ENCODE peak calls at places on chromosomes 2 and 18, in four cellular contexts. One of them, this sample, is unnamed. For H3K4me1, the result is how much of the 10 kb centered on the place peaks cover.

GRCh38 chr2:208366215-208367132 is 40.1 kb upstream of the PTH2R start:
- DNase-seq in body of pancreas: no peak
- DNase-seq in spleen: no peak
- DNase-seq in transverse colon: no peak
- DNase-seq in this sample: no peak

GRCh38 chr2:143056548-143056947 is 72.7 kb upstream of the ARHGAP15 start:
- DNase-seq in body of pancreas: no peak
- DNase-seq in spleen: no peak
- DNase-seq in transverse colon: no peak
- DNase-seq in this sample: no peak

GRCh38 chr2:36911012-36911411 is 55.3 kb downstream of the STRN start:
- DNase-seq in body of pancreas: no peak
- DNase-seq in spleen: no peak
- DNase-seq in transverse colon: no peak
- DNase-seq in this sample: no peak

GRCh38 chr18:69559604-69560003 is 158.9 kb downstream of the DOK6 start:
- DNase-seq in body of pancreas: no peak
- DNase-seq in spleen: no peak
- DNase-seq in transverse colon: no peak
- DNase-seq in this sample: no peak

GRCh38 chr18:44792456-44793080 is 111.9 kb downstream of the SETBP1 start:
- DNase-seq in body of pancreas: no peak
- DNase-seq in spleen: no peak
- DNase-seq in transverse colon: no peak
- DNase-seq in this sample: no peak

GRCh38 chr2:145220496-145220895 is 700.6 kb upstream of the ZEB2 start:
- DNase-seq in body of pancreas: no peak
- DNase-seq in spleen: no peak
- DNase-seq in transverse colon: no peak
- DNase-seq in this sample: no peak

GRCh38 chr2:26414291-26414690 is 12.6 kb downstream of the DRC1 start:
- DNase-seq in body of pancreas: no peak
- DNase-seq in spleen: no peak
- DNase-seq in transverse colon: no peak
- DNase-seq in this sample: no peak

GRCh38 chr18:3207565-3207964 is 12.2 kb downstream of the MYOM1 start:
- DNase-seq in body of pancreas: no peak
- DNase-seq in spleen: no peak
- DNase-seq in transverse colon: no peak
- DNase-seq in this sample: no peak

GRCh38 chr2:64675860-64676259 is 22.1 kb upstream of the SERTAD2 start:
- DNase-seq in body of pancreas: no peak
- DNase-seq in spleen: no peak
- DNase-seq in transverse colon: no peak
- DNase-seq in this sample: no peak

GRCh38 chr2:30139131-30139870 is 7.5 kb upstream of the YPEL5 start:
- DNase-seq in body of pancreas: no peak
- DNase-seq in spleen: no peak
- DNase-seq in transverse colon: peak
- DNase-seq in this sample: no peak

GRCh38 chr18:4636957-4637356 is 181.8 kb upstream of the DLGAP1 start:
- DNase-seq in body of pancreas: no peak
- DNase-seq in spleen: no peak
- DNase-seq in transverse colon: no peak
- DNase-seq in this sample: no peak

GRCh38 chr2:31987454-31987853 is 23.4 kb downstream of the MEMO1 start:
- DNase-seq in body of pancreas: no peak
- DNase-seq in spleen: no peak
- DNase-seq in transverse colon: no peak
- DNase-seq in this sample: no peak

GRCh38 chr2:142673836-142674235 is 203.6 kb upstream of the KYNU start:
- DNase-seq in body of pancreas: no peak
- DNase-seq in spleen: no peak
- DNase-seq in transverse colon: no peak
- DNase-seq in this sample: no peak

GRCh38 chr2:28492276-28492675 is 3.6 kb upstream of the PLB1 start:
- DNase-seq in body of pancreas: no peak
- DNase-seq in spleen: no peak
- DNase-seq in transverse colon: peak
- DNase-seq in this sample: no peak

GRCh38 chr2:1051075-1051474 is 100.4 kb downstream of the SNTG2 start:
- DNase-seq in body of pancreas: no peak
- DNase-seq in spleen: no peak
- DNase-seq in transverse colon: no peak
- DNase-seq in this sample: no peak

GRCh38 chr18:48828713-48829442 is 121.9 kb downstream of the SMAD7 start:
- DNase-seq in body of pancreas: no peak
- DNase-seq in spleen: peak
- DNase-seq in transverse colon: no peak
- DNase-seq in this sample: no peak

GRCh38 chr2:202148515-202149154 is 75.6 kb downstream of the KIAA2012 start:
- DNase-seq in body of pancreas: no peak
- DNase-seq in spleen: no peak
- DNase-seq in transverse colon: no peak
- DNase-seq in this sample: no peak

GRCh38 chr2:48529676-48530032 is 300 bp upstream of the STON1 start:
- DNase-seq in body of pancreas: no peak
- DNase-seq in spleen: no peak
- DNase-seq in transverse colon: no peak
- DNase-seq in this sample: no peak

GRCh38 chr2:96146881-96147592 is 1.8 kb upstream of the DUSP2 start:
- DNase-seq in body of pancreas: no peak
- DNase-seq in spleen: peak
- DNase-seq in transverse colon: peak
- DNase-seq in this sample: no peak

GRCh38 chr18:5237083-5237722 is 40.1 kb upstream of the AKAIN1 start:
- DNase-seq in body of pancreas: no peak
- DNase-seq in spleen: peak
- DNase-seq in transverse colon: no peak
- DNase-seq in this sample: peak

GRCh38 chr2:46984642-46985476 is 69.3 kb upstream of the MCFD2 start:
- DNase-seq in body of pancreas: peak
- DNase-seq in spleen: peak
- DNase-seq in transverse colon: peak
- DNase-seq in this sample: peak

GRCh38 chr2:224927671-224928173 is 114.5 kb downstream of the DOCK10 start:
- DNase-seq in body of pancreas: peak
- DNase-seq in spleen: peak
- DNase-seq in transverse colon: peak
- DNase-seq in this sample: no peak

GRCh38 chr2:20474757-20475566 is 28.1 kb downstream of the RHOB start:
- DNase-seq in body of pancreas: no peak
- DNase-seq in spleen: peak
- DNase-seq in transverse colon: no peak
- DNase-seq in this sample: no peak

GRCh38 chr2:43060435-43061016 is 165.9 kb downstream of the ZFP36L2 start:
- DNase-seq in body of pancreas: no peak
- DNase-seq in spleen: peak
- DNase-seq in transverse colon: no peak
- DNase-seq in this sample: no peak

GRCh38 chr2:142545036-142545435 is 332.4 kb upstream of the KYNU start:
- DNase-seq in body of pancreas: no peak
- DNase-seq in spleen: no peak
- DNase-seq in transverse colon: no peak
- DNase-seq in this sample: no peak

GRCh38 chr2:167550448-167550847 is 662.2 kb downstream of the XIRP2 start:
- DNase-seq in body of pancreas: no peak
- DNase-seq in spleen: no peak
- DNase-seq in transverse colon: no peak
- DNase-seq in this sample: no peak

GRCh38 chr2:10415048-10415447 is 33.1 kb downstream of the ODC1 start:
- DNase-seq in body of pancreas: no peak
- DNase-seq in spleen: no peak
- DNase-seq in transverse colon: no peak
- DNase-seq in this sample: no peak

GRCh38 chr18:44473394-44474066 is 207.2 kb upstream of the SETBP1 start:
- DNase-seq in body of pancreas: no peak
- DNase-seq in spleen: no peak
- DNase-seq in transverse colon: no peak
- DNase-seq in this sample: no peak

GRCh38 chr2:100935372-100935752 is 66.7 kb upstream of the RPL31 start:
- DNase-seq in body of pancreas: no peak
- DNase-seq in spleen: no peak
- DNase-seq in transverse colon: no peak
- DNase-seq in this sample: no peak

GRCh38 chr2:159456500-159457426 is 159.6 kb downstream of the BAZ2B start:
- DNase-seq in body of pancreas: no peak
- DNase-seq in spleen: no peak
- DNase-seq in transverse colon: no peak
- DNase-seq in this sample: no peak

GRCh38 chr2:144322379-144322778 is 197.5 kb downstream of the ZEB2 start:
- DNase-seq in body of pancreas: no peak
- DNase-seq in spleen: no peak
- DNase-seq in transverse colon: no peak
- DNase-seq in this sample: no peak

GRCh38 chr2:151999058-151999457 is 99.8 kb downstream of the CACNB4 start:
- DNase-seq in body of pancreas: peak
- DNase-seq in spleen: no peak
- DNase-seq in transverse colon: peak
- DNase-seq in this sample: no peak

GRCh38 chr2:105754011-105754410 is 9.3 kb downstream of the NCK2 start:
- DNase-seq in body of pancreas: no peak
- DNase-seq in spleen: no peak
- DNase-seq in transverse colon: no peak
- DNase-seq in this sample: no peak

GRCh38 chr2:239075918-239076727 is 228.2 kb downstream of the TWIST2 start:
- DNase-seq in body of pancreas: no peak
- DNase-seq in spleen: no peak
- DNase-seq in transverse colon: peak
- DNase-seq in this sample: no peak

GRCh38 chr2:30463535-30463934 is 16.5 kb downstream of the LCLAT1 start:
- DNase-seq in body of pancreas: no peak
- DNase-seq in spleen: no peak
- DNase-seq in transverse colon: no peak
- DNase-seq in this sample: no peak

GRCh38 chr2:241443486-241444223 is 64.7 kb downstream of the STK25 start:
- DNase-seq in body of pancreas: peak
- DNase-seq in spleen: peak
- DNase-seq in transverse colon: peak
- DNase-seq in this sample: peak

GRCh38 chr2:38174646-38175096 is 98.7 kb upstream of the CYP1B1 start:
- DNase-seq in body of pancreas: peak
- DNase-seq in spleen: no peak
- DNase-seq in transverse colon: no peak
- DNase-seq in this sample: no peak

DNA sequence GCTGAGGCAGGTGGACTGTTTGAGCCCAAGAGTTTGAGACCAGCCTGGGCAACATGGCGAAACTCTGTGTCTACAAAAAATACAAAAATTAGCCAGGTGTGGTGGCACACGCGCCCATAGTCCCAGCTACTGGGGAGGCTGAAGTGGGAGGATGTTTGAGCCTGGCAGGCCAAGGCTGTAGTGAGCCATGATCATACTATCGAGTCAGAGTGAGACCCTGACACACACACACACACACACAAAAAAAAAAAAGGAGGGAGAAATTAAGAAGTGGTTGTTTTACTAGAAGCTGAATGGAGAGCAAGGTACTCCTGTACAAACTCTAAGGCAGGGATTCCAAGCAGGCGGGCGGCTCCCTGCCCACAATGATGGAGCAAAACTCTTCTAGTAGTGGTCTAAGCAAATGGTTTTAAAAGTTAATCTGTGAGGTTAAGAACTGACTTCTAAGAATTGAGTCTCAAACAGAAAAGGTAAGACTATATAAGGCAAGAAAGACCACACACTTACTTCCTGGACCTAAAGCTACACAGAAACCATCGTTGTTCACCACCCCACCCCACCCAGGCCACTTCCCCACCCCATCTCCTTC is 2.6 kb downstream of the ANKRD44 start:
- DNase-seq in body of pancreas: no peak
- DNase-seq in spleen: no peak
- DNase-seq in transverse colon: peak
- DNase-seq in this sample: no peak
- H3K4me1 ChIP-seq in body of pancreas: under half
- H3K4me1 ChIP-seq in spleen: half or more
- H3K4me1 ChIP-seq in transverse colon: under half
- H3K4me1 ChIP-seq in this sample: under half

GRCh38 chr2:223841436-223842180 is 4.2 kb upstream of the AP1S3 start:
- DNase-seq in body of pancreas: no peak
- DNase-seq in spleen: no peak
- DNase-seq in transverse colon: no peak
- DNase-seq in this sample: no peak

GRCh38 chr2:223834431-223834830 is 3.0 kb downstream of the AP1S3 start:
- DNase-seq in body of pancreas: no peak
- DNase-seq in spleen: no peak
- DNase-seq in transverse colon: no peak
- DNase-seq in this sample: no peak

GRCh38 chr2:223835701-223836532 is 1.5 kb downstream of the AP1S3 start:
- DNase-seq in body of pancreas: peak
- DNase-seq in spleen: peak
- DNase-seq in transverse colon: peak
- DNase-seq in this sample: no peak

GRCh38 chr2:223837290-223838061 is at the start of gene AP1S3:
- DNase-seq in body of pancreas: peak
- DNase-seq in spleen: peak
- DNase-seq in transverse colon: peak
- DNase-seq in this sample: no peak
- TF ChIP-seq POLR2A in body of pancreas: peak
- TF ChIP-seq POLR2A in spleen: no peak
- TF ChIP-seq POLR2A in transverse colon: peak
- TF ChIP-seq POLR2A in this sample: no peak

DNA sequence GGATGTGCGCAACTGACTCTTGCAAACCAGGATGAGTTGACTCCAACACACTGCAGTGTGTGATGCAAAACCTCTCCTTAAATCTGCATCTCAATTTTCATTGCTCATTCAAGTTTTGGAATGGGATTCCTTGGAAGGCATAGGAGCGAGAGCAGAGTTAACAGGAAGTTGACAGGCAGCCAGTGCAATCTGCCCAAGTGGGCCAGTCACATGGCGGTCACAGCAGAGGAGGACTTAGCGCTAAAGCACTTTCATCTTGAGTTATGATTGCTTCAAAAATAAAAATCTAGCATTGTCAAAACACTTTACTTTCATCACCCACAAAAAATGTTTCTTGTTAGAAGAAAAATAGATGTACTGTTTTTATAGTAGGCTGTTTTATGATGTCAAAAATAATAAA is 439.0 kb downstream of the FBXO15 start:
- DNase-seq in body of pancreas: no peak
- DNase-seq in spleen: no peak
- DNase-seq in transverse colon: no peak
- DNase-seq in this sample: no peak
- TF ChIP-seq CTCF in body of pancreas: no peak
- TF ChIP-seq CTCF in spleen: no peak
- TF ChIP-seq CTCF in transverse colon: no peak
- TF ChIP-seq CTCF in this sample: no peak

GRCh38 chr2:219353129-219353528 is 20.6 kb upstream of the RESP18 start:
- DNase-seq in body of pancreas: no peak
- DNase-seq in spleen: no peak
- DNase-seq in transverse colon: no peak
- DNase-seq in this sample: no peak
- H3K4me1 ChIP-seq in body of pancreas: under half
- H3K4me1 ChIP-seq in spleen: under half
- H3K4me1 ChIP-seq in transverse colon: under half
- H3K4me1 ChIP-seq in this sample: under half

GRCh38 chr2:115364078-115364477 is 921.6 kb downstream of the DPP10 start:
- DNase-seq in body of pancreas: no peak
- DNase-seq in spleen: no peak
- DNase-seq in transverse colon: no peak
- DNase-seq in this sample: no peak
- TF ChIP-seq POLR2A in body of pancreas: no peak
- TF ChIP-seq POLR2A in spleen: no peak
- TF ChIP-seq POLR2A in transverse colon: no peak
- TF ChIP-seq POLR2A in this sample: no peak

This sample was measured in tibial nerve.